ENCODE peak calls at places on chromosomes 7 and 10, in four cellular contexts. R, W, Z and F are unnamed samples.

GRCh38 chr7:101133621-101134398 is 6.9 kb downstream of the SERPINE1 start:
- DNase-seq in R (no peak), W (no peak), Z (no peak), F (peak; percentile 76)

GRCh38 chr7:152336754-152337368 is 98.9 kb downstream of the KMT2C start:
- DNase-seq in R (peak; percentile 70), W (peak; percentile 53), Z (peak; percentile 53), F (peak; percentile 60)

GRCh38 chr7:101401390-101402080 is 38.9 kb downstream of the COL26A1 start:
- DNase-seq in R (no peak), W (no peak), Z (no peak), F (no peak)

GRCh38 chr7:144720139-144720538 is 115.7 kb downstream of the TPK1 start:
- DNase-seq in R (peak; percentile 23), W (peak; percentile 33), Z (no peak), F (no peak)

GRCh38 chr10:98589007-98589406 is 142.3 kb upstream of the HPS1 start:
- DNase-seq in R (peak; percentile 55), W (no peak), Z (no peak), F (no peak)

GRCh38 chr10:117663750-117664149 is 121.2 kb downstream of the EMX2 start:
- DNase-seq in R (peak; percentile 84), W (no peak), Z (no peak), F (peak; percentile 26)

GRCh38 chr10:97063983-97064837 is 121.5 kb downstream of the SLIT1 start:
- DNase-seq in R (no peak), W (no peak), Z (no peak), F (no peak)

GRCh38 chr7:1912472-1913289 is 242.6 kb downstream of the ELFN1 start:
- DNase-seq in R (peak; percentile 94), W (no peak), Z (no peak), F (peak; percentile 97)

GRCh38 chr7:117269417-117269816 is 53.4 kb downstream of the WNT2 start:
- DNase-seq in R (peak; percentile 96), W (no peak), Z (no peak), F (peak; percentile 96)

GRCh38 chr7:79185605-79186004 is 267.9 kb downstream of the MAGI2 start:
- DNase-seq in R (no peak), W (no peak), Z (no peak), F (no peak)

GRCh38 chr10:84179059-84179710 is 5.6 kb downstream of the GPR15LG start:
- DNase-seq in R (peak; percentile 57), W (no peak), Z (peak; percentile 63), F (peak; percentile 76)

GRCh38 chr10:105691811-105692210 is 1050.7 kb downstream of the SORCS3 start:
- DNase-seq in R (peak; percentile 44), W (no peak), Z (no peak), F (no peak)

GRCh38 chr7:91517408-91517807 is 253.2 kb downstream of the FZD1 start:
- DNase-seq in R (no peak), W (no peak), Z (no peak), F (no peak)

GRCh38 chr10:124493191-124493936 is 31.7 kb downstream of the LHPP start:
- DNase-seq in R (no peak), W (no peak), Z (no peak), F (no peak)

GRCh38 chr10:13893926-13894325 is 307.2 kb downstream of the PRPF18 start:
- DNase-seq in R (peak; percentile 94), W (no peak), Z (no peak), F (no peak)

GRCh38 chr7:65438593-65438992 is 64.9 kb downstream of the ZNF92 start:
- DNase-seq in R (peak; percentile 89), W (no peak), Z (no peak), F (peak; percentile 89)

GRCh38 chr10:31319602-31320178 is 674 bp downstream of the ZEB1 start:
- DNase-seq in R (no peak), W (no peak), Z (no peak), F (no peak)

GRCh38 chr7:80681272-80681885 is 42.9 kb downstream of the CD36 start:
- DNase-seq in R (peak; percentile 61), W (peak; percentile 17), Z (no peak), F (peak; percentile 52)

GRCh38 chr7:108146070-108146842 is 16.1 kb upstream of the LAMB4 start:
- DNase-seq in R (peak; percentile 80), W (peak; percentile 66), Z (peak; percentile 83), F (peak; percentile 84)

GRCh38 chr7:37833107-37833817 is 15.1 kb upstream of the NME8 start:
- DNase-seq in R (peak; percentile 43), W (peak; percentile 59), Z (peak; percentile 52), F (peak; percentile 45)

GRCh38 chr7:29207469-29207868 is 12.9 kb downstream of the CHN2 start:
- DNase-seq in R (no peak), W (peak; percentile 44), Z (no peak), F (no peak)

GRCh38 chr7:27168265-27168947 is 3.1 kb upstream of the HOXA9 start:
- DNase-seq in R (peak; percentile 81), W (no peak), Z (peak; percentile 82), F (no peak)

GRCh38 chr10:3635697-3636096 is 149.3 kb downstream of the KLF6 start:
- DNase-seq in R (no peak), W (peak; percentile 63), Z (peak; percentile 64), F (no peak)

GRCh38 chr7:30926323-30926722 is 14.7 kb downstream of the AQP1 start:
- DNase-seq in R (no peak), W (no peak), Z (peak; percentile 32), F (no peak)

GRCh38 chr10:28805390-28805789 is 128.1 kb downstream of the BAMBI start:
- DNase-seq in R (no peak), W (no peak), Z (no peak), F (no peak)

GRCh38 chr7:101532400-101533102 is 96.5 kb downstream of the MYL10 start:
- DNase-seq in R (no peak), W (no peak), Z (no peak), F (no peak)

GRCh38 chr10:119429771-119430170 is 112.7 kb downstream of the RGS10 start:
- DNase-seq in R (no peak), W (no peak), Z (no peak), F (no peak)

GRCh38 chr7:7151285-7151684 is 31.1 kb upstream of the C1GALT1 start:
- DNase-seq in R (no peak), W (no peak), Z (no peak), F (no peak)

GRCh38 chr7:43273939-43274719 is 161.7 kb downstream of the HECW1 start:
- DNase-seq in R (no peak), W (no peak), Z (no peak), F (no peak)

GRCh38 chr7:50306491-50307367 is 2.2 kb downstream of the IKZF1 start:
- DNase-seq in R (no peak), W (no peak), Z (no peak), F (no peak)